ENCODE peak calls at places on chromosomes 7 and 10, in six cellular contexts. I, U, T, P, Z and M are unnamed samples.

GRCh38 chr10:74821501-74821900 is 4.9 kb upstream of the KAT6B start:
- DNase-seq in I (no peak), U (peak), T (peak), P (no peak), Z (no peak), M (no peak)

GRCh38 chr7:150481207-150481920 is 30.9 kb downstream of the GIMAP8 start:
- DNase-seq in I (no peak), U (no peak), T (no peak), P (peak), Z (no peak), M (no peak)

GRCh38 chr10:2936816-2937215 is 130.5 kb upstream of the PFKP start:
- DNase-seq in I (no peak), U (no peak), T (no peak), P (no peak), Z (no peak), M (no peak)

GRCh38 chr10:100888957-100889356 is 23.8 kb upstream of the SLF2 start:
- DNase-seq in I (peak), U (no peak), T (no peak), P (no peak), Z (no peak), M (no peak)

GRCh38 chr10:92760609-92761008 is 70.9 kb downstream of the HHEX start:
- DNase-seq in I (no peak), U (no peak), T (no peak), P (no peak), Z (no peak), M (no peak)

GRCh38 chr10:132417957-132418441 is 21.0 kb downstream of the PWWP2B start:
- DNase-seq in I (no peak), U (no peak), T (no peak), P (peak), Z (no peak), M (no peak)

GRCh38 chr7:157947504-157947903 is 610.7 kb downstream of the DNAJB6 start:
- DNase-seq in I (no peak), U (no peak), T (no peak), P (no peak), Z (no peak), M (no peak)

GRCh38 chr10:83983578-83984255 is 155.6 kb upstream of the GHITM start:
- DNase-seq in I (peak), U (no peak), T (no peak), P (no peak), Z (no peak), M (no peak)

GRCh38 chr10:59064759-59065498 is 111.5 kb upstream of the PHYHIPL start:
- DNase-seq in I (no peak), U (no peak), T (no peak), P (no peak), Z (no peak), M (no peak)

GRCh38 chr7:30846378-30846777 is 65.3 kb upstream of the AQP1 start:
- DNase-seq in I (no peak), U (no peak), T (peak), P (peak), Z (no peak), M (no peak)

GRCh38 chr10:18713077-18713476 is 53.8 kb downstream of the ARL5B start:
- DNase-seq in I (no peak), U (no peak), T (no peak), P (no peak), Z (no peak), M (no peak)

GRCh38 chr7:102063736-102064135 is 222.9 kb upstream of the SH2B2 start:
- DNase-seq in I (peak), U (no peak), T (no peak), P (peak), Z (no peak), M (no peak)

GRCh38 chr10:119522747-119523426 is 19.6 kb downstream of the RGS10 start:
- DNase-seq in I (peak), U (no peak), T (no peak), P (no peak), Z (no peak), M (no peak)

GRCh38 chr7:13067036-13067435 is 379.6 kb downstream of the ARL4A start:
- DNase-seq in I (no peak), U (no peak), T (no peak), P (no peak), Z (no peak), M (no peak)

GRCh38 chr7:91837397-91838070 is 43.0 kb downstream of the MTERF1 start:
- DNase-seq in I (no peak), U (no peak), T (no peak), P (no peak), Z (no peak), M (no peak)

GRCh38 chr10:67612577-67613537 is 83.1 kb downstream of the CTNNA3 start:
- DNase-seq in I (no peak), U (no peak), T (no peak), P (no peak), Z (no peak), M (no peak)

GRCh38 chr10:93806882-93807281 is 49.1 kb downstream of the LGI1 start:
- DNase-seq in I (no peak), U (no peak), T (no peak), P (no peak), Z (no peak), M (no peak)

GRCh38 chr10:13526952-13527863 is 1.6 kb downstream of the BEND7 start:
- DNase-seq in I (peak), U (no peak), T (no peak), P (no peak), Z (no peak), M (no peak)

GRCh38 chr10:33032354-33033254 is 74.6 kb upstream of the ITGB1 start:
- DNase-seq in I (peak), U (no peak), T (no peak), P (no peak), Z (no peak), M (no peak)

GRCh38 chr10:6148908-6149307 is 53.8 kb upstream of the PFKFB3 start:
- DNase-seq in I (no peak), U (no peak), T (no peak), P (no peak), Z (no peak), M (no peak)

GRCh38 chr10:32068569-32068968 is 12.3 kb upstream of the KIF5B start:
- DNase-seq in I (no peak), U (no peak), T (no peak), P (no peak), Z (no peak), M (no peak)

GRCh38 chr7:90958669-90959068 is 305.6 kb upstream of the FZD1 start:
- DNase-seq in I (no peak), U (no peak), T (no peak), P (no peak), Z (no peak), M (no peak)

GRCh38 chr10:34906021-34906965 is 91.2 kb upstream of the PARD3 start:
- DNase-seq in I (no peak), U (no peak), T (no peak), P (peak), Z (no peak), M (no peak)

GRCh38 chr7:107932851-107933250 is 41.9 kb downstream of the DLD start:
- DNase-seq in I (no peak), U (no peak), T (no peak), P (no peak), Z (no peak), M (no peak)

GRCh38 chr7:8362723-8363369 is 70.6 kb upstream of the NXPH1 start:
- DNase-seq in I (no peak), U (no peak), T (no peak), P (no peak), Z (no peak), M (no peak)

GRCh38 chr10:96967847-96968246 is 135.7 kb downstream of the LCOR start:
- DNase-seq in I (no peak), U (no peak), T (no peak), P (no peak), Z (no peak), M (no peak)

GRCh38 chr7:149081914-149082313 is 8.6 kb downstream of the ZNF786 start:
- DNase-seq in I (no peak), U (no peak), T (no peak), P (no peak), Z (no peak), M (no peak)

DNA sequence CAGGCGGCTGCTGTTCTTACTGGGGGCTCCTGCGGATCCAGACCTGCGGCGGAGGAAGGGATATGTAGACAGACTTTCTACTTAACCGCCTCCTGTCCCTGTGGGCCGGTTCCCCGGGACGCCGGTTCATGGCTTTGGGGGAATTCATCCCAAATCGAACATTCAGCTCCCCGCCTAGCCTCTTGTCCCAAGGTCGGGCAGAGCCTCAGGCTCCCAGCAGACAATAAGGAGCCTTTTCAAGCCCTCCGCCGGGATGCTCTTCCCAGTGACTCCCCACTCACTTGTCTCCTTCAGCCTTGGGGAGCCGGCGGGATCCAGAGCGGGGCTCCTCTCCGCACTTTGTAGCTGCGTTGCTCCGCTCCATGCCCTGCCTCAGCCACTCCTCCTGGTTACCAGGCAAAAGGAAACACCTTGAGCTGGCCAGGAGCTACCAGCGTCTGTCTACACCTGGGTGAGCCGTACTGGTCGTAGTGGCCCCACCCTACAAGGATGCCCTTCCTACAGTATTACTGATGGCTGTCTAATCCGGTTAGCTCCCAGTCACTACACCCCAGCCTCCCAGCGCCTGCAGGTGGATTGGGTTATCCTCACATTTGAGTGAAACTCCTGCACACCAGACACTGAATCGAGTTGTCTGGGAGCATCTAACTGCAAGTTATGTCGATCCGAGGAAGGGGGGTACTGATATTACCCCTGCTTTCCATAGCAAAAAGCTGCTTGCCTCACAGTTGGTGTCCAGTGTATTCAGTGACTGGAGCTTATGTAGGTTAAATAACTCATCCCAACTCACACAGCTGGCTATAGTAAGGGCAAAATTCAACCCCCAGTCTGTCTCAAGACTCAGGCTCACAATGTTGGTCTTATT is at the start of gene C10orf95:
- DNase-seq in I (no peak), U (no peak), T (peak), P (peak), Z (no peak), M (no peak)
- TF ChIP-seq POLR2A in I (no peak), U (no peak), T (no peak), P (no peak), Z (no peak), M (no peak)

GRCh38 chr7:28957064-28957821 is 887 bp downstream of the TRIL start:
- DNase-seq in I (no peak), U (peak), T (peak), P (peak), Z (no peak), M (no peak)
- H3K4me3 ChIP-seq in I (no peak), U (peak), T (no peak), P (peak), Z (peak), M (peak)

GRCh38 chr10:20740128-20740527 is 157.0 kb downstream of the NEBL start:
- DNase-seq in I (no peak), U (no peak), T (no peak), P (no peak), Z (no peak), M (no peak)

GRCh38 chr10:20742737-20743136 is 154.4 kb downstream of the NEBL start:
- DNase-seq in I (no peak), U (no peak), T (no peak), P (no peak), Z (no peak), M (no peak)

GRCh38 chr10:20737107-20737506 is 160.0 kb downstream of the NEBL start:
- DNase-seq in I (no peak), U (no peak), T (no peak), P (no peak), Z (no peak), M (no peak)
- TF ChIP-seq POLR2A in I (no peak), U (no peak), T (no peak), P (no peak), Z (no peak), M (no peak)

GRCh38 chr10:63525021-63525420 is 3.8 kb downstream of the REEP3 start:
- DNase-seq in I (no peak), U (no peak), T (no peak), P (no peak), Z (no peak), M (no peak)
- H3K4me3 ChIP-seq in I (no peak), U (no peak), T (no peak), P (no peak), Z (no peak), M (no peak)